ENCODE peak calls at places on chromosomes 16 and 17, in eight cellular contexts. Z is prostate gland, D is HFF-Myc, M is cardiac fibroblast, L is uterus, J is neural progenitor cell, B is HL-60, R is mucosa of descending colon. V is an unnamed sample.

GRCh38 chr17:2814049-2814448 is 17.8 kb downstream of the RAP1GAP2 start:
- DNase-seq in Z (no peak), D (no peak), M (no peak), L (no peak), J (no peak), B (no peak), R (no peak), V (no peak)

GRCh38 chr16:27781195-27781524 is 231.2 kb downstream of the KATNIP start:
- DNase-seq in Z (no peak), D (no peak), M (peak; percentile 36), L (no peak), J (no peak), B (no peak), R (no peak), V (no peak)

GRCh38 chr16:14196539-14196938 is 125.4 kb downstream of the MRTFB start:
- DNase-seq in Z (no peak), D (no peak), M (peak; percentile 38), L (no peak), J (no peak), B (no peak), R (no peak), V (no peak)

GRCh38 chr17:20706752-20707372 is 127.3 kb downstream of the CDRT15L2 start:
- DNase-seq in Z (peak; percentile 40), D (no peak), M (no peak), L (no peak), J (no peak), B (no peak), R (peak; percentile 40), V (no peak)

GRCh38 chr17:18185832-18186231 is 2.2 kb downstream of the ALKBH5 start:
- DNase-seq in Z (no peak), D (no peak), M (no peak), L (no peak), J (no peak), B (no peak), R (no peak), V (no peak)

GRCh38 chr17:42617956-42618431 is 8.5 kb downstream of the TUBG1 start:
- DNase-seq in Z (no peak), D (no peak), M (no peak), L (no peak), J (no peak), B (no peak), R (no peak), V (peak; percentile 50)

GRCh38 chr17:77592503-77592902 is 366.0 kb upstream of the TNRC6C start:
- DNase-seq in Z (no peak), D (no peak), M (no peak), L (no peak), J (no peak), B (no peak), R (no peak), V (no peak)

GRCh38 chr17:7839890-7840260 is 5.9 kb downstream of the KDM6B start:
- DNase-seq in Z (no peak), D (no peak), M (peak; percentile 60), L (no peak), J (peak; percentile 31), B (no peak), R (peak; percentile 45), V (no peak)

GRCh38 chr17:18382441-18383078 is 5.0 kb downstream of the EVPLL start:
- DNase-seq in Z (no peak), D (no peak), M (no peak), L (no peak), J (no peak), B (no peak), R (no peak), V (no peak)

GRCh38 chr16:86725401-86725800 is 147.1 kb downstream of the FOXL1 start:
- DNase-seq in Z (no peak), D (peak; percentile 40), M (no peak), L (no peak), J (no peak), B (no peak), R (no peak), V (no peak)

GRCh38 chr16:58717994-58718393 is 16.1 kb downstream of the GOT2 start:
- DNase-seq in Z (no peak), D (no peak), M (no peak), L (no peak), J (no peak), B (no peak), R (no peak), V (no peak)

GRCh38 chr17:79038545-79039135 is 14.7 kb downstream of the C1QTNF1 start:
- DNase-seq in Z (no peak), D (no peak), M (peak; percentile 99), L (peak; percentile 21), J (no peak), B (no peak), R (peak; percentile 20), V (no peak)

GRCh38 chr16:89297156-89297869 is 79.8 kb downstream of the ZNF778 start:
- DNase-seq in Z (no peak), D (no peak), M (no peak), L (no peak), J (no peak), B (no peak), R (no peak), V (no peak)

GRCh38 chr17:8079291-8080207 is 8.0 kb downstream of the ALOX12B start:
- DNase-seq in Z (no peak), D (no peak), M (peak; percentile 54), L (peak; percentile 73), J (peak; percentile 87), B (peak; percentile 37), R (peak; percentile 84), V (peak; percentile 90)

GRCh38 chr16:81198635-81199034 is 39.9 kb upstream of the BCO1 start:
- DNase-seq in Z (no peak), D (no peak), M (peak; percentile 37), L (no peak), J (no peak), B (no peak), R (no peak), V (no peak)

GRCh38 chr16:5971106-5971505 is 873.5 kb upstream of the EEF2KMT start:
- DNase-seq in Z (no peak), D (no peak), M (no peak), L (no peak), J (no peak), B (no peak), R (no peak), V (no peak)

GRCh38 chr16:46961373-46962353 is 11.8 kb downstream of the DNAJA2 start:
- DNase-seq in Z (no peak), D (no peak), M (no peak), L (no peak), J (no peak), B (peak; percentile 67), R (no peak), V (no peak)

GRCh38 chr16:74568961-74569631 is 37.8 kb downstream of the GLG1 start:
- DNase-seq in Z (no peak), D (no peak), M (no peak), L (no peak), J (no peak), B (no peak), R (no peak), V (no peak)

DNA sequence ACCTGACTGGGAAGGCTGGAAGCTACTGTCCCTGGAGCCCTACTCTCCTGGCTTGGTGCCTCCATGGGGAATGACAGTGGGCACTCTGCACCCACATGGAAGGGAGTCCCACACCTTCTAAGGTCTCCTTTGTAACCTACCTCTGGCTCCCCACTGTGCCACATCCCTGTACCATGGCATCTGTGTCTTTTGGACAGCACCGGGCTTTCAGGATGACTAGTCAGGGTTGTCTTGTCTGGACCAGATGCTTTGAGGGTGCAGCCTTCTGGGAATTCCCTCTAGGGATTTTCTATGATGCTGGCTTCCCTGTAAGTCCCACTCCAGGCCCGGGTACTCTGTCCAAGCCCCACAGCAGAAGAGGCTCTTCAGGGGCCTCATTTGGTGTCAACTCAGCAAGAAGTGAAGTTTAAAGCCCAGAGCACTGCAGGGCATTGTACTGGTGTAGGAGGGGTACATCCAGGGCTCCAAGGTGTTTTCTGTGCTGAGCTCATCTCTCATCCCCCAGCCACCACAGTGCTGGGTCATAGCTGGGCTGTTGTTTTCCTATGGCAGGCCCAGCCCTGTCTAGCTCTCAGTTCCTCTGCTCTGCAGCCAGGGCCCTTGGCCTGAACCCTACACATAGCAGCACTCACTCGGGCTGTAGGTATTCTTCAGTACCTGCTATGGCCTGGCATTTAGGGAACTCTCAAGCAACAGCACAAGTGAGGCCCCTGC is 255.3 kb downstream of the CPPED1 start:
- DNase-seq in Z (no peak), D (no peak), M (no peak), L (no peak), J (no peak), B (no peak), R (no peak), V (no peak)
- H3K4me3 ChIP-seq in Z (no peak overlapping the region), D (no peak overlapping the region), M (no peak overlapping the region), L (no peak overlapping the region), J (no peak overlapping the region), B (no peak overlapping the region), R (no peak overlapping the region), V (no peak overlapping the region)

GRCh38 chr17:68197091-68197996 is 50.5 kb upstream of the AMZ2 start:
- DNase-seq in Z (no peak), D (no peak), M (no peak), L (no peak), J (peak; percentile 74), B (no peak), R (peak; percentile 53), V (peak; percentile 68)
- H3K4me3 ChIP-seq in Z (peak overlapping the region; percentile 20), D (no peak overlapping the region), M (no peak overlapping the region), L (peak overlapping the region; percentile 0), J (peak overlapping the region; percentile 49), B (peak overlapping the region; percentile 12), R (no peak overlapping the region), V (no peak overlapping the region)

GRCh38 chr16:67649494-67649931 is 4.6 kb downstream of the CARMIL2 start:
- DNase-seq in Z (no peak), D (no peak), M (no peak), L (no peak), J (peak; percentile 80), B (no peak), R (peak; percentile 67), V (peak; percentile 56)

GRCh38 chr16:67647681-67648080 is 2.7 kb downstream of the CARMIL2 start:
- DNase-seq in Z (no peak), D (no peak), M (no peak), L (no peak), J (no peak), B (no peak), R (no peak), V (no peak)

GRCh38 chr16:67648764-67649407 is 3.9 kb downstream of the CARMIL2 start:
- DNase-seq in Z (no peak), D (no peak), M (no peak), L (no peak), J (no peak), B (no peak), R (no peak), V (peak; percentile 65)

GRCh38 chr16:67647111-67647651 is 2.2 kb downstream of the CARMIL2 start:
- DNase-seq in Z (no peak), D (no peak), M (no peak), L (no peak), J (no peak), B (no peak), R (no peak), V (peak; percentile 62)

GRCh38 chr16:67648088-67648763 is 3.3 kb downstream of the CARMIL2 start:
- DNase-seq in Z (no peak), D (no peak), M (no peak), L (no peak), J (no peak), B (no peak), R (no peak), V (no peak)
- H3K4me3 ChIP-seq in Z (no peak overlapping the region), D (no peak overlapping the region), M (no peak overlapping the region), L (no peak overlapping the region), J (no peak overlapping the region), B (no peak overlapping the region), R (no peak overlapping the region), V (no peak overlapping the region)

GRCh38 chr17:76585649-76586593 is at the start of gene ST6GALNAC2:
- DNase-seq in Z (peak; percentile 68), D (no peak), M (peak; percentile 51), L (peak; percentile 42), J (peak; percentile 70), B (peak; percentile 50), R (peak; percentile 86), V (peak; percentile 88)
- H3K4me3 ChIP-seq in Z (peak within 1 kb of the TSS; percentile 44), D (peak within 1 kb of the TSS; percentile 39), M (peak within 1 kb of the TSS; percentile 47), L (peak within 1 kb of the TSS; percentile 38), J (peak within 1 kb of the TSS; percentile 44), B (peak within 1 kb of the TSS; percentile 50), R (peak within 1 kb of the TSS; percentile 9), V (peak within 1 kb of the TSS; percentile 67)

GRCh38 chr17:29180051-29180787 is at the start of gene MYO18A:
- DNase-seq in Z (peak; percentile 64), D (no peak), M (peak; percentile 79), L (peak; percentile 81), J (peak; percentile 94), B (peak; percentile 77), R (peak; percentile 92), V (peak; percentile 76)
- H3K4me3 ChIP-seq in Z (peak within 1 kb of the TSS; percentile 49), D (peak within 1 kb of the TSS; percentile 53), M (peak within 1 kb of the TSS; percentile 65), L (peak within 1 kb of the TSS; percentile 53), J (peak within 1 kb of the TSS; percentile 67), B (peak within 1 kb of the TSS; percentile 37), R (peak within 1 kb of the TSS; percentile 34), V (peak within 1 kb of the TSS; percentile 63)